ENCODE peak calls at places on chromosome 9, in four cellular contexts. Y is HCT116, P is GM12878, E is OCI-LY7. J is an unnamed sample. For H3K79me2, the result is how much of the 10 kb centered on the place peaks cover.

GRCh38 chr9:91677354-91677753 is 253.7 kb upstream of the NFIL3 start:
- DNase-seq in P (no peak), E (no peak), Y (no peak), J (no peak)

GRCh38 chr9:116644099-116644688 is 42.9 kb upstream of the TRIM32 start:
- DNase-seq in P (no peak), Y (no peak), E (no peak), J (no peak)

GRCh38 chr9:16039988-16040761 is 487.3 kb downstream of the CCDC171 start:
- DNase-seq in Y (no peak), P (no peak), E (no peak), J (peak)

GRCh38 chr9:68750786-68751185 is 45.7 kb downstream of the PIP5K1B start:
- DNase-seq in E (no peak), P (no peak), Y (no peak), J (peak)

GRCh38 chr9:82057805-82058204 is 69.2 kb downstream of the SPATA31D1 start:
- DNase-seq in Y (no peak), E (peak), P (no peak), J (no peak)

GRCh38 chr9:69753830-69754229 is 6.0 kb downstream of the PTAR1 start:
- DNase-seq in Y (no peak), P (no peak), E (no peak), J (no peak)

GRCh38 chr9:124077915-124078572 is 66.5 kb downstream of the LHX2 start:
- DNase-seq in E (no peak), P (no peak), Y (peak), J (no peak)

GRCh38 chr9:83569326-83569725 is 31.1 kb upstream of the FRMD3 start:
- DNase-seq in P (no peak), E (no peak), Y (no peak), J (no peak)

GRCh38 chr9:74517188-74517587 is 20.1 kb downstream of the RORB start:
- DNase-seq in Y (no peak), E (no peak), P (no peak), J (no peak)

GRCh38 chr9:77158772-77159513 is 18.4 kb upstream of the VPS13A start:
- DNase-seq in E (no peak), P (no peak), Y (no peak), J (no peak)

GRCh38 chr9:71944754-71945409 is 33.4 kb downstream of the C9orf85 start:
- DNase-seq in P (no peak), Y (peak), E (no peak), J (no peak)

GRCh38 chr9:68704804-68705635 is at the start of gene PIP5K1B:
- DNase-seq in E (peak), Y (no peak), P (no peak), J (peak)

GRCh38 chr9:114653556-114654159 is 3.9 kb downstream of the TEX53 start:
- DNase-seq in E (peak), P (peak), Y (peak), J (peak)

GRCh38 chr9:21656776-21657637 is 145.4 kb upstream of the MTAP start:
- DNase-seq in Y (no peak), P (no peak), E (no peak), J (no peak)

GRCh38 chr9:20125721-20126120 is 336.9 kb upstream of the SLC24A2 start:
- DNase-seq in Y (no peak), P (no peak), E (no peak), J (no peak)

GRCh38 chr9:130111805-130112204 is 58.1 kb downstream of the GPR107 start:
- DNase-seq in Y (no peak), E (no peak), P (no peak), J (no peak)

GRCh38 chr9:73714294-73714693 is 562.6 kb downstream of the ANXA1 start:
- DNase-seq in E (no peak), P (no peak), Y (no peak), J (no peak)

GRCh38 chr9:88387733-88388202 is 476 bp upstream of the SPIN1 start:
- DNase-seq in Y (peak), P (no peak), E (no peak), J (no peak)

GRCh38 chr9:3525088-3525835 is 539 bp downstream of the RFX3 start:
- DNase-seq in E (no peak), Y (no peak), P (no peak), J (peak)

GRCh38 chr9:123960366-123960765 is 30.4 kb upstream of the DENND1A start:
- DNase-seq in E (peak), P (peak), Y (no peak), J (no peak)

GRCh38 chr9:114200721-114201300 is 45.5 kb downstream of the COL27A1 start:
- DNase-seq in P (no peak), E (no peak), Y (no peak), J (no peak)

GRCh38 chr9:93301291-93301811 is 117.4 kb downstream of the WNK2 start:
- DNase-seq in P (no peak), E (peak), Y (no peak), J (no peak)

GRCh38 chr9:87382902-87383301 is 114.8 kb upstream of the DAPK1 start:
- DNase-seq in Y (no peak), E (no peak), P (no peak), J (no peak)

GRCh38 chr9:34381323-34381722 is 4.6 kb upstream of the MYORG start:
- DNase-seq in P (no peak), E (peak), Y (no peak), J (peak)

GRCh38 chr9:89422151-89422918 is 75.6 kb downstream of the SEMA4D start:
- DNase-seq in E (no peak), P (no peak), Y (no peak), J (no peak)

GRCh38 chr9:90132866-90133265 is 509.8 kb downstream of the DIRAS2 start:
- DNase-seq in Y (no peak), E (no peak), P (no peak), J (no peak)

GRCh38 chr9:135280666-135281065 is 193.2 kb downstream of the OLFM1 start:
- DNase-seq in E (no peak), Y (no peak), P (no peak), J (no peak)

GRCh38 chr9:81393985-81394811 is 295.1 kb downstream of the TLE1 start:
- DNase-seq in P (no peak), Y (no peak), E (no peak), J (no peak)

GRCh38 chr9:2459756-2460155 is 161.8 kb upstream of the VLDLR start:
- DNase-seq in Y (no peak), E (no peak), P (no peak), J (no peak)

GRCh38 chr9:115296831-115297565 is 179.0 kb upstream of the TNC start:
- DNase-seq in P (no peak), E (no peak), Y (no peak), J (no peak)

GRCh38 chr9:79883073-79883645 is 311.4 kb downstream of the TLE4 start:
- DNase-seq in Y (no peak), P (no peak), E (peak), J (no peak)

GRCh38 chr9:6040077-6040476 is 24.7 kb upstream of the RANBP6 start:
- DNase-seq in P (no peak), E (no peak), Y (no peak), J (no peak)

GRCh38 chr9:73348485-73348884 is 196.8 kb downstream of the ANXA1 start:
- DNase-seq in P (no peak), Y (no peak), E (no peak), J (peak)

GRCh38 chr9:96236854-96237545 is 65.0 kb downstream of the HSD17B3 start:
- DNase-seq in Y (no peak), P (no peak), E (no peak), J (peak)

GRCh38 chr9:33202552-33203300 is 35.6 kb upstream of the B4GALT1 start:
- DNase-seq in Y (no peak), E (peak), P (peak), J (no peak)

GRCh38 chr9:131635285-131635684 is 90.0 kb downstream of the PRRT1B start:
- DNase-seq in E (no peak), Y (peak), P (no peak), J (peak)

GRCh38 chr9:72442212-72442607 is 77.2 kb upstream of the ZFAND5 start:
- DNase-seq in P (no peak), Y (peak), E (no peak), J (no peak)

GRCh38 chr9:87812375-87813118 is 70.1 kb upstream of the SPATA31E1 start:
- DNase-seq in Y (no peak), P (no peak), E (peak), J (peak)

GRCh38 chr9:13088734-13089427 is 190.6 kb downstream of the MPDZ start:
- DNase-seq in E (peak), Y (peak), P (no peak), J (peak)

GRCh38 chr9:89662718-89663246 is 58.0 kb downstream of the GADD45G start:
- DNase-seq in Y (no peak), E (no peak), P (no peak), J (no peak)

GRCh38 chr9:101957705-101958104 is 219.3 kb upstream of the GRIN3A start:
- DNase-seq in E (no peak), P (no peak), Y (no peak), J (no peak)
- H3K79me2 ChIP-seq in E (under half), P (under half), Y (under half), J (under half)

DNA sequence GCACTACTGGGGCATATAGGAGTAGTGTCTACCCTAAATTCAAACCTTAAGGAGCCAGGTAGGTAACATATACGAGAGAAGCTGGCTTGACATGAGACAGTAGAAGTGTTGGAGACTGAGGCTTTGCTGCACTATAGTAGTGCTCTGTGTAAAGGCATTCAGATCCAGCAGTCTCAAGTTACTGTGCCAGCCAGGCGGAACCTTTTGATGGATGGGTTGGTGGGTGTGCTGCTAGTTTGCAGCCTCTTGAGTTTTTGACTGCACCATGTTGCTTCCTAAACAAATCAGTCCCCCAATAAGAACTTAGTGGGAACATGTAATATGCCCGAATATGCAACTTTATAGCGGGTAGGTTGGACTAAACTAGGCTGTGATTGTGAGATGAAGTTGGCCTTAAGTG is 1.5 kb downstream of the CLTA start:
- DNase-seq in Y (no peak), E (peak), P (no peak), J (peak)
- H3K79me2 ChIP-seq in Y (half or more), E (half or more), P (half or more), J (half or more)

GRCh38 chr9:110089681-110090370 is 118.1 kb downstream of the C9orf152 start:
- DNase-seq in Y (no peak), E (no peak), P (no peak), J (no peak)

GRCh38 chr9:110081395-110081794 is 126.6 kb downstream of the C9orf152 start:
- DNase-seq in E (no peak), P (no peak), Y (no peak), J (no peak)

GRCh38 chr9:110088099-110088498 is 119.9 kb downstream of the C9orf152 start:
- DNase-seq in E (peak), Y (no peak), P (no peak), J (no peak)

GRCh38 chr9:110083866-110084265 is 124.1 kb downstream of the C9orf152 start:
- DNase-seq in Y (no peak), P (no peak), E (no peak), J (no peak)

GRCh38 chr9:110086537-110086936 is 121.4 kb downstream of the C9orf152 start:
- DNase-seq in Y (no peak), P (no peak), E (no peak), J (no peak)
- H3K79me2 ChIP-seq in Y (half or more), P (half or more), E (half or more), J (under half)

GRCh38 chr9:105302728-105303127 is 58.3 kb downstream of the SLC44A1 start:
- DNase-seq in Y (no peak), P (no peak), E (no peak), J (no peak)

GRCh38 chr9:105307731-105308130 is 63.3 kb downstream of the SLC44A1 start:
- DNase-seq in E (no peak), P (no peak), Y (no peak), J (no peak)

GRCh38 chr9:105306533-105307140 is 62.2 kb downstream of the SLC44A1 start:
- DNase-seq in P (no peak), E (no peak), Y (no peak), J (no peak)

GRCh38 chr9:105308448-105309412 is 64.3 kb downstream of the SLC44A1 start:
- DNase-seq in E (no peak), Y (no peak), P (no peak), J (no peak)

DNA sequence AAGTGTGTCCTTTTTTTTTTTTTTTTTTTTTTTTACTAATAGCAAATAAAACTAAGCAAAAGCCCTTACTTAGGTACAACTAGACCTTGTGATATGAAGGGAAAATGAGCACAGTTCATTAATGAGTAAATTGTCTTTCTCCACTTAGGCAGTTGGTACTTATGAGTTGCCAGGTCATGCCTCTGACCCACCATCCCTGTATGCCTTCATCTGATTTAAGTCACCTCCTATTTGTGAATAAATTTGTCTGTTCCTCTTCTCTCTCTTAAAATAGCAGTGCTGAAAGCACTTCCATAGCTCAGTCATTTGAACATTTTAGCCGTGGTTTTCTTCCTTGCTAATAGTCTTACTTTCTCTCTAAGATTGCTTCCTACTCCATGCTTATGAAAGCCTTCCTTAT is 61.4 kb downstream of the SLC44A1 start:
- DNase-seq in E (no peak), P (no peak), Y (no peak), J (no peak)
- H3K79me2 ChIP-seq in E (under half), P (under half), Y (under half), J (under half)

GRCh38 chr9:133807037-133807436 is 68.9 kb upstream of the SARDH start:
- DNase-seq in P (no peak), Y (no peak), E (no peak), J (no peak)

GRCh38 chr9:133804199-133804598 is 66.0 kb upstream of the SARDH start:
- DNase-seq in E (no peak), Y (no peak), P (no peak), J (no peak)

GRCh38 chr9:133807818-133808217 is 69.7 kb upstream of the SARDH start:
- DNase-seq in P (no peak), Y (no peak), E (no peak), J (no peak)

GRCh38 chr9:133805876-133806622 is 67.9 kb upstream of the SARDH start:
- DNase-seq in P (no peak), Y (no peak), E (no peak), J (no peak)

DNA sequence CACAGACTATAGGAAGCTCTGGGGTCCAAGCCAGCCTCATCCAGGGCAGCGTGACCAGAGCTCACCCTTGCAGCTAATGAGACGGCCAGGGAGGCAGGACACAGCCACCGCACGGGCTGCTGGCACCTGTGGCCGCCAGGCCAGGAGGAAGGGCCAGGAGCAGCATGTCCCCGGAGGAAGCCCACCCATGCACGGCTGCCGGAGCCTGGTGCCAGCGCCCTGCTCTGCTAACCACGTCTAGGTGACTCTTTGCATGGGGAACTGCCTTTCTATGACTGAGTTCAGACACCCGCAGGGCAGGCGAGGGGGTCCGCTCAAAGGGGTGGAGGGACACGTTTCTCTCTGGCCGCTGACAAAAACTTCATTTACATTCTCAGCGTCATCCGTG is 68.5 kb upstream of the SARDH start:
- DNase-seq in Y (no peak), P (no peak), E (no peak), J (no peak)
- H3K79me2 ChIP-seq in Y (under half), P (under half), E (under half), J (under half)

GRCh38 chr9:101394687-101395086 is 3.7 kb downstream of the MRPL50 start:
- DNase-seq in E (no peak), P (no peak), Y (no peak), J (no peak)
- H3K79me2 ChIP-seq in E (half or more), P (half or more), Y (half or more), J (half or more)

DNA sequence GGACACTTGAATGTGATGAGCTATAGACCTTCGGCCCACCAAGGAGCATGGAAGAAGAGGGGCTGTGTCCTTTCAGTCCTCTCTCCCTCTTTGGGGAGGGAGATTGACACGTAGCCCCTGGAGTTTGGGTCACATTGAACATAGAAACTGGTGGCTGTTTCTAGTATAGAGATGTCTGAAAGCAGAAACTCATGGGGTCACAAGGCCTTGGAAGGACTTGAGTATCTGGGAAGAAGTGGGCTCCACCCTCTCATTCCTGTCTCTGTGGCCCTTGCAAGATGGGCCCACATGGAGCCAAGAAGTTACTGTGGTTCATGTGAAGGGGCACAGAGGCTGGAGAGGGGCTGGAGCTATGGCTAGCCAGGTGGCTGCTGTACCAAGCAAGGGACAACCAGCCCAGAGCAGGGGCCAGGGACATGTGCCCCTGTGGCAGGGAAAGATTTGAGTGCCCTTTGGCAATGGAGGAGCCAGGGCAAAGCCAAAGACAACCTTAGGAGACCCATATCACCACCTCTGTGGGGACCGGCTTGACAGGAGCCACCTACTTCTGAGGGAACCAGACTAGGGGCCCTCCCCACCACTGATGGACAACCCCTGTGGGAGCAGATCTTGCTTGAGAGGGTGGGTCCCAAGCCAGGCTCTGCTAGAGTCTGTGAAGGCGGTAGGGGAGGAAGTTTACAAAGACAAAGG is 12.8 kb upstream of the ANGPTL2 start:
- DNase-seq in Y (no peak), E (no peak), P (no peak), J (no peak)
- H3K79me2 ChIP-seq in Y (under half), E (under half), P (under half), J (under half)

GRCh38 chr9:27518809-27519208 is 5.3 kb upstream of the IFNK start:
- DNase-seq in E (no peak), P (no peak), Y (no peak), J (no peak)

GRCh38 chr9:27520986-27521385 is 3.1 kb upstream of the IFNK start:
- DNase-seq in Y (no peak), E (no peak), P (no peak), J (no peak)

GRCh38 chr9:27524236-27524635 is at the start of gene IFNK:
- DNase-seq in E (no peak), Y (no peak), P (no peak), J (no peak)

GRCh38 chr9:27519466-27520465 is 4.3 kb upstream of the IFNK start:
- DNase-seq in E (no peak), P (no peak), Y (no peak), J (no peak)

DNA sequence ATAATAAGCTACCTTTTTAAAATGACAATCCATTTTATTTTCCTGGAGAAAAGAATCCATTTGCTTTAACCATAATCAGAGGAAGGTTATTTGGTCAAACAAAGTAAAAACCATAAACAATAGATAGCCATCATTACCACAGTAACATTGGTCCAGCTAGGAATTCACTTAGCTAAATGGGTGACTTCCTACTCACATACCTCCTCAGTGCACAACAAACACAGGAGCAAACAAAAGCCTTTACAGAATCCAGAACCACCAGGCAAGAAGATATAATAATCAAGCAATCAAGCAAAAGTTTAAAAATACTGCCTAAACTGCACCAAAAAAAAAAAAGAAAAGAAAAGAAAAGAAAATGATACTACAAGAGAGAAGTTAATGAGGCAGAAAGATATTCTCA is 949 bp upstream of the IFNK start:
- DNase-seq in E (no peak), Y (no peak), P (no peak), J (no peak)
- H3K79me2 ChIP-seq in E (under half), Y (under half), P (under half), J (half or more)